ENCODE peak calls at places on chromosomes 3 and 15, in nine cellular contexts. One of them, this sample, is unnamed.

GRCh38 chr3:150697646-150698045 is 6.1 kb downstream of the ERICH6 start:
- DNase-seq in suprapubic skin: no peak
- DNase-seq in iPS DF 6.9: no peak
- DNase-seq in lower leg skin: no peak
- DNase-seq in IMR-90: peak
- DNase-seq in colonic mucosa: no peak
- DNase-seq in Peyer's patch: no peak
- DNase-seq in astrocyte: peak
- DNase-seq in GM23248: peak
- DNase-seq in this sample: no peak

GRCh38 chr3:8739757-8740508 is 6.3 kb downstream of the CAV3 start:
- DNase-seq in suprapubic skin: peak
- DNase-seq in iPS DF 6.9: no peak
- DNase-seq in lower leg skin: no peak
- DNase-seq in IMR-90: peak
- DNase-seq in colonic mucosa: no peak
- DNase-seq in Peyer's patch: no peak
- DNase-seq in astrocyte: peak
- DNase-seq in GM23248: peak
- DNase-seq in this sample: no peak

GRCh38 chr15:47414207-47414606 is 303.1 kb upstream of the SEMA6D start:
- DNase-seq in suprapubic skin: no peak
- DNase-seq in iPS DF 6.9: no peak
- DNase-seq in lower leg skin: no peak
- DNase-seq in IMR-90: no peak
- DNase-seq in colonic mucosa: no peak
- DNase-seq in Peyer's patch: no peak
- DNase-seq in astrocyte: no peak
- DNase-seq in GM23248: no peak
- DNase-seq in this sample: no peak

GRCh38 chr3:9715127-9715526 is 11.5 kb downstream of the CPNE9 start:
- DNase-seq in suprapubic skin: no peak
- DNase-seq in iPS DF 6.9: no peak
- DNase-seq in lower leg skin: no peak
- DNase-seq in IMR-90: no peak
- DNase-seq in colonic mucosa: peak
- DNase-seq in Peyer's patch: no peak
- DNase-seq in astrocyte: no peak
- DNase-seq in GM23248: no peak
- DNase-seq in this sample: no peak

GRCh38 chr3:64445318-64446300 is 220.3 kb upstream of the PRICKLE2 start:
- DNase-seq in suprapubic skin: no peak
- DNase-seq in iPS DF 6.9: peak
- DNase-seq in lower leg skin: no peak
- DNase-seq in IMR-90: peak
- DNase-seq in colonic mucosa: peak
- DNase-seq in Peyer's patch: no peak
- DNase-seq in astrocyte: no peak
- DNase-seq in GM23248: peak
- DNase-seq in this sample: no peak

GRCh38 chr3:59680916-59681315 is 631.1 kb upstream of the CFAP20DC start:
- DNase-seq in suprapubic skin: no peak
- DNase-seq in iPS DF 6.9: no peak
- DNase-seq in lower leg skin: no peak
- DNase-seq in IMR-90: no peak
- DNase-seq in colonic mucosa: no peak
- DNase-seq in Peyer's patch: no peak
- DNase-seq in astrocyte: no peak
- DNase-seq in GM23248: no peak
- DNase-seq in this sample: no peak

GRCh38 chr15:93900476-93901400 is 330.6 kb upstream of the MCTP2 start:
- DNase-seq in suprapubic skin: peak
- DNase-seq in iPS DF 6.9: no peak
- DNase-seq in lower leg skin: no peak
- DNase-seq in IMR-90: no peak
- DNase-seq in colonic mucosa: no peak
- DNase-seq in Peyer's patch: no peak
- DNase-seq in astrocyte: no peak
- DNase-seq in GM23248: no peak
- DNase-seq in this sample: no peak

GRCh38 chr15:35567392-35567791 is 21.4 kb upstream of the DPH6 start:
- DNase-seq in suprapubic skin: no peak
- DNase-seq in iPS DF 6.9: no peak
- DNase-seq in lower leg skin: no peak
- DNase-seq in IMR-90: no peak
- DNase-seq in colonic mucosa: no peak
- DNase-seq in Peyer's patch: no peak
- DNase-seq in astrocyte: no peak
- DNase-seq in GM23248: no peak
- DNase-seq in this sample: no peak

GRCh38 chr3:45034612-45035252 is 8.6 kb downstream of the CLEC3B start:
- DNase-seq in suprapubic skin: peak
- DNase-seq in iPS DF 6.9: no peak
- DNase-seq in lower leg skin: peak
- DNase-seq in IMR-90: no peak
- DNase-seq in colonic mucosa: peak
- DNase-seq in Peyer's patch: peak
- DNase-seq in astrocyte: no peak
- DNase-seq in GM23248: no peak
- DNase-seq in this sample: no peak

GRCh38 chr3:37375184-37376120 is 201.1 kb upstream of the LRRFIP2 start:
- DNase-seq in suprapubic skin: no peak
- DNase-seq in iPS DF 6.9: peak
- DNase-seq in lower leg skin: no peak
- DNase-seq in IMR-90: no peak
- DNase-seq in colonic mucosa: no peak
- DNase-seq in Peyer's patch: no peak
- DNase-seq in astrocyte: no peak
- DNase-seq in GM23248: no peak
- DNase-seq in this sample: no peak

GRCh38 chr3:151228291-151229125 is 25.5 kb upstream of the GPR171 start:
- DNase-seq in suprapubic skin: no peak
- DNase-seq in iPS DF 6.9: no peak
- DNase-seq in lower leg skin: no peak
- DNase-seq in IMR-90: peak
- DNase-seq in colonic mucosa: no peak
- DNase-seq in Peyer's patch: no peak
- DNase-seq in astrocyte: peak
- DNase-seq in GM23248: peak
- DNase-seq in this sample: no peak

GRCh38 chr3:171049831-171050444 is 23.4 kb upstream of the SLC2A2 start:
- DNase-seq in suprapubic skin: no peak
- DNase-seq in iPS DF 6.9: peak
- DNase-seq in lower leg skin: no peak
- DNase-seq in IMR-90: peak
- DNase-seq in colonic mucosa: peak
- DNase-seq in Peyer's patch: peak
- DNase-seq in astrocyte: peak
- DNase-seq in GM23248: peak
- DNase-seq in this sample: no peak

GRCh38 chr3:196518999-196519737 is 4.0 kb upstream of the SMCO1 start:
- DNase-seq in suprapubic skin: no peak
- DNase-seq in iPS DF 6.9: no peak
- DNase-seq in lower leg skin: peak
- DNase-seq in IMR-90: peak
- DNase-seq in colonic mucosa: peak
- DNase-seq in Peyer's patch: peak
- DNase-seq in astrocyte: peak
- DNase-seq in GM23248: peak
- DNase-seq in this sample: no peak

GRCh38 chr15:41233367-41233771 is 2.3 kb downstream of the CHP1 start:
- DNase-seq in suprapubic skin: no peak
- DNase-seq in iPS DF 6.9: no peak
- DNase-seq in lower leg skin: no peak
- DNase-seq in IMR-90: peak
- DNase-seq in colonic mucosa: no peak
- DNase-seq in Peyer's patch: no peak
- DNase-seq in astrocyte: peak
- DNase-seq in GM23248: peak
- DNase-seq in this sample: no peak

GRCh38 chr3:9067352-9067975 is 104.2 kb upstream of the RAD18 start:
- DNase-seq in suprapubic skin: no peak
- DNase-seq in iPS DF 6.9: no peak
- DNase-seq in lower leg skin: peak
- DNase-seq in IMR-90: peak
- DNase-seq in colonic mucosa: peak
- DNase-seq in Peyer's patch: peak
- DNase-seq in astrocyte: peak
- DNase-seq in GM23248: peak
- DNase-seq in this sample: peak

GRCh38 chr3:178436773-178437172 is 99.5 kb upstream of the KCNMB2 start:
- DNase-seq in suprapubic skin: no peak
- DNase-seq in iPS DF 6.9: no peak
- DNase-seq in lower leg skin: peak
- DNase-seq in IMR-90: peak
- DNase-seq in colonic mucosa: no peak
- DNase-seq in Peyer's patch: no peak
- DNase-seq in astrocyte: peak
- DNase-seq in GM23248: peak
- DNase-seq in this sample: peak

GRCh38 chr15:76993114-76993715 is 1.7 kb upstream of the PSTPIP1 start:
- DNase-seq in suprapubic skin: peak
- DNase-seq in iPS DF 6.9: no peak
- DNase-seq in lower leg skin: no peak
- DNase-seq in IMR-90: no peak
- DNase-seq in colonic mucosa: no peak
- DNase-seq in Peyer's patch: peak
- DNase-seq in astrocyte: no peak
- DNase-seq in GM23248: no peak
- DNase-seq in this sample: no peak

GRCh38 chr15:76994001-76994400 is 925 bp upstream of the PSTPIP1 start:
- DNase-seq in suprapubic skin: peak
- DNase-seq in iPS DF 6.9: no peak
- DNase-seq in lower leg skin: no peak
- DNase-seq in IMR-90: no peak
- DNase-seq in colonic mucosa: no peak
- DNase-seq in Peyer's patch: peak
- DNase-seq in astrocyte: no peak
- DNase-seq in GM23248: no peak
- DNase-seq in this sample: no peak

GRCh38 chr15:76994971-76995945 is at the start of gene PSTPIP1:
- DNase-seq in suprapubic skin: peak
- DNase-seq in iPS DF 6.9: no peak
- DNase-seq in lower leg skin: no peak
- DNase-seq in IMR-90: no peak
- DNase-seq in colonic mucosa: no peak
- DNase-seq in Peyer's patch: peak
- DNase-seq in astrocyte: no peak
- DNase-seq in GM23248: peak
- DNase-seq in this sample: no peak

GRCh38 chr15:76996076-76996525 is 1.2 kb downstream of the PSTPIP1 start:
- DNase-seq in suprapubic skin: peak
- DNase-seq in iPS DF 6.9: no peak
- DNase-seq in lower leg skin: no peak
- DNase-seq in IMR-90: no peak
- DNase-seq in colonic mucosa: no peak
- DNase-seq in Peyer's patch: peak
- DNase-seq in astrocyte: no peak
- DNase-seq in GM23248: no peak
- DNase-seq in this sample: no peak

GRCh38 chr15:76994496-76994895 is 430 bp upstream of the PSTPIP1 start:
- DNase-seq in suprapubic skin: peak
- DNase-seq in iPS DF 6.9: no peak
- DNase-seq in lower leg skin: no peak
- DNase-seq in IMR-90: no peak
- DNase-seq in colonic mucosa: no peak
- DNase-seq in Peyer's patch: peak
- DNase-seq in astrocyte: no peak
- DNase-seq in GM23248: no peak
- DNase-seq in this sample: no peak
- H3K4me3 ChIP-seq in suprapubic skin: peak
- H3K4me3 ChIP-seq in iPS DF 6.9: no peak
- H3K4me3 ChIP-seq in lower leg skin: no peak
- H3K4me3 ChIP-seq in IMR-90: no peak
- H3K4me3 ChIP-seq in colonic mucosa: no peak
- H3K4me3 ChIP-seq in Peyer's patch: peak
- H3K4me3 ChIP-seq in astrocyte: no peak
- H3K4me3 ChIP-seq in GM23248: no peak
- H3K4me3 ChIP-seq in this sample: no peak

DNA sequence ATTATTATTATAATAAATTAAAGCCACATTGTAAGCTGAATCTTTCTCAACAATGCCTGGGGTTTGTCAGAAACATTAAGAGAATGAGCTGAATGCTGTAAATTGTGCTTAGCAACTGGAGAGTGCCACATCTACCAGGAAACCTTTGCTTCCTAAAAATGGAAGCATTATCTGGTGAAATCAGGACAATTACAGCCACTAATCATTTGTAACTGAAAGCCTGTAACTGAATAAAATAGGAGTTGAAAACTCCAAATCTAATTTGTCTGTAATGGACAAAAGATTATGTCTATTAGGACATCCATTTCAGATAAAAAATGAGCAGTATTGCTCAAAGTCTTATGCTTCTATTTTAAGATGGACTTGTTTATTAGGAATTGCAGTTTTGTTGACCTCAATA is 32.2 kb downstream of the EIF1B start:
- DNase-seq in suprapubic skin: no peak
- DNase-seq in iPS DF 6.9: no peak
- DNase-seq in lower leg skin: no peak
- DNase-seq in IMR-90: no peak
- DNase-seq in colonic mucosa: no peak
- DNase-seq in Peyer's patch: no peak
- DNase-seq in astrocyte: no peak
- DNase-seq in GM23248: no peak
- DNase-seq in this sample: no peak
- H3K4me3 ChIP-seq in suprapubic skin: no peak
- H3K4me3 ChIP-seq in iPS DF 6.9: no peak
- H3K4me3 ChIP-seq in lower leg skin: no peak
- H3K4me3 ChIP-seq in IMR-90: no peak
- H3K4me3 ChIP-seq in colonic mucosa: no peak
- H3K4me3 ChIP-seq in Peyer's patch: no peak
- H3K4me3 ChIP-seq in astrocyte: no peak
- H3K4me3 ChIP-seq in GM23248: no peak
- H3K4me3 ChIP-seq in this sample: no peak

DNA sequence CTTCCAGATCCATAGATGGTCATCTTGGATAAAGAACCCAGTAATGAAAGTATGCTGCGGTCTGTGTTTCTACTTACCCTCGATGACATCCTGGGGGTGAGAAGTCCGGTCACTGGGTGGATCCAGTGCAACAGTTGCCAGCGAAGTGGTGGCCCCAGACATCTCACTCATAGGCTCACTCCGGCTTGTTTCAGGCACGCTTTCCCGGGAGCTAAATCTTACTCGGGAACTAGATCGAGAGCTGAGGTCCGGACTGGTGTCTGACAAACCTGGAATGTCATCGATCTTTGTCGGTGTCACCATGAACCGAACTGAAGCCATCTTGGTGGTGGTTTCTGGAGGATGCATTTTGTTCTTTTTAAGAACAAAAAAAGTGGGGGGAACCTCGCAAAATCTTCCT is 1.2 kb downstream of the SLC12A6 start:
- DNase-seq in suprapubic skin: no peak
- DNase-seq in iPS DF 6.9: no peak
- DNase-seq in lower leg skin: no peak
- DNase-seq in IMR-90: no peak
- DNase-seq in colonic mucosa: no peak
- DNase-seq in Peyer's patch: peak
- DNase-seq in astrocyte: no peak
- DNase-seq in GM23248: no peak
- DNase-seq in this sample: no peak
- H3K4me3 ChIP-seq in suprapubic skin: peak
- H3K4me3 ChIP-seq in iPS DF 6.9: no peak
- H3K4me3 ChIP-seq in lower leg skin: no peak
- H3K4me3 ChIP-seq in IMR-90: no peak
- H3K4me3 ChIP-seq in colonic mucosa: no peak
- H3K4me3 ChIP-seq in Peyer's patch: peak
- H3K4me3 ChIP-seq in astrocyte: no peak
- H3K4me3 ChIP-seq in GM23248: peak
- H3K4me3 ChIP-seq in this sample: peak

GRCh38 chr3:187280644-187281043 is 10.9 kb downstream of the MASP1 start:
- DNase-seq in suprapubic skin: no peak
- DNase-seq in iPS DF 6.9: no peak
- DNase-seq in lower leg skin: no peak
- DNase-seq in IMR-90: no peak
- DNase-seq in colonic mucosa: no peak
- DNase-seq in Peyer's patch: no peak
- DNase-seq in astrocyte: no peak
- DNase-seq in GM23248: no peak
- DNase-seq in this sample: no peak
- H3K4me3 ChIP-seq in suprapubic skin: no peak
- H3K4me3 ChIP-seq in iPS DF 6.9: no peak
- H3K4me3 ChIP-seq in lower leg skin: no peak
- H3K4me3 ChIP-seq in IMR-90: no peak
- H3K4me3 ChIP-seq in colonic mucosa: no peak
- H3K4me3 ChIP-seq in Peyer's patch: no peak
- H3K4me3 ChIP-seq in astrocyte: no peak
- H3K4me3 ChIP-seq in GM23248: no peak
- H3K4me3 ChIP-seq in this sample: no peak

This sample was measured in AG09309.